ENCODE peak calls at places on chromosomes 4 and X, in four cellular contexts. F is iris pigment epithelial cell; V is CD8-positive, alpha-beta memory T cell; I is astrocyte. X is an unnamed sample.

GRCh38 chrX:129872524-129872923 is 28.8 kb upstream of the ZDHHC9 start:
- DNase-seq in F (no peak), V (no peak), I (no peak), X (no peak)

GRCh38 chr4:130753926-130754325 is 1658.0 kb downstream of the C4orf33 start:
- DNase-seq in F (no peak), V (no peak), I (no peak), X (no peak)

GRCh38 chr4:80078361-80079092 is 5.5 kb upstream of the ANTXR2 start:
- DNase-seq in F (no peak), V (no peak), I (no peak), X (no peak)

GRCh38 chrX:115408736-115409390 is 119.3 kb downstream of the LUZP4 start:
- DNase-seq in F (peak; percentile 60), V (no peak), I (peak; percentile 63), X (no peak)

GRCh38 chr4:152591361-152591760 is 55.5 kb upstream of the FBXW7 start:
- DNase-seq in F (peak; percentile 57), V (no peak), I (peak; percentile 47), X (no peak)

GRCh38 chr4:20506827-20507226 is 193.4 kb upstream of the PACRGL start:
- DNase-seq in F (peak; percentile 95), V (no peak), I (peak; percentile 61), X (no peak)

GRCh38 chr4:3145251-3145908 is 70.9 kb downstream of the HTT start:
- DNase-seq in F (peak; percentile 50), V (no peak), I (peak; percentile 23), X (no peak)

GRCh38 chr4:186144596-186145569 is 40.4 kb downstream of the FAM149A start:
- DNase-seq in F (peak; percentile 71), V (no peak), I (peak; percentile 62), X (no peak)

GRCh38 chr4:69649629-69650028 is 3.4 kb downstream of the UGT2A1 start:
- DNase-seq in F (no peak), V (no peak), I (no peak), X (no peak)

GRCh38 chr4:30380404-30380998 is 339.7 kb upstream of the PCDH7 start:
- DNase-seq in F (peak; percentile 76), V (no peak), I (peak; percentile 62), X (no peak)

GRCh38 chr4:20839957-20840356 is 139.7 kb downstream of the PACRGL start:
- DNase-seq in F (peak; percentile 96), V (no peak), I (peak; percentile 77), X (no peak)

GRCh38 chr4:82525287-82525898 is 36.4 kb downstream of the TMEM150C start:
- DNase-seq in F (no peak), V (no peak), I (no peak), X (no peak)

GRCh38 chr4:53830511-53830910 is 233.9 kb downstream of the CHIC2 start:
- DNase-seq in F (no peak), V (no peak), I (no peak), X (no peak)

GRCh38 chrX:25130619-25131018 is 114.9 kb upstream of the ARX start:
- DNase-seq in F (no peak), V (no peak), I (no peak), X (no peak)

GRCh38 chr4:118835896-118836762 is at the start of gene SEC24D:
- DNase-seq in F (peak; percentile 80), V (peak; percentile 83), I (peak; percentile 65), X (peak; percentile 70)

GRCh38 chr4:139978692-139979091 is 175.3 kb downstream of the MAML3 start:
- DNase-seq in F (no peak), V (no peak), I (no peak), X (no peak)

GRCh38 chr4:153777421-153777820 is 11.5 kb downstream of the SFRP2 start:
- DNase-seq in F (no peak), V (no peak), I (no peak), X (no peak)

GRCh38 chrX:11287505-11287904 is 5.7 kb upstream of the AMELX start:
- DNase-seq in F (peak; percentile 29), V (no peak), I (no peak), X (no peak)